ENCODE peak calls at places on chromosomes 2 and 18, in five cellular contexts. M is DND-41, X is mesenchymal stem cell, P is fibroblast of lung, B is endothelial cell of umbilical vein. W is an unnamed sample.
A peak's percentile ranks its signal among the peaks of the same experiment; 100 is the strongest.

GRCh38 chr2:9765611-9766531 is 77.4 kb upstream of the TAF1B start:
- DNase-seq in M (no peak), X (no peak), P (no peak), B (no peak), W (peak; percentile 71)

GRCh38 chr2:28469304-28469703 is 26.6 kb upstream of the PLB1 start:
- DNase-seq in M (no peak), X (no peak), P (peak; percentile 20), B (no peak), W (no peak)

GRCh38 chr2:172783091-172783898 is 47.6 kb downstream of the RAPGEF4 start:
- DNase-seq in M (no peak), X (peak; percentile 88), P (peak; percentile 93), B (peak; percentile 78), W (peak; percentile 30)

GRCh38 chr2:94871226-94872087 is at the start of gene TEKT4:
- DNase-seq in M (no peak), X (no peak), P (no peak), B (no peak), W (no peak)

GRCh38 chr2:71452565-71452964 is 796 bp upstream of the DYSF start:
- DNase-seq in M (no peak), X (peak; percentile 38), P (peak; percentile 9), B (peak; percentile 42), W (peak; percentile 41)

GRCh38 chr2:23289671-23290070 is 95.3 kb upstream of the KLHL29 start:
- DNase-seq in M (no peak), X (no peak), P (no peak), B (no peak), W (no peak)

GRCh38 chr2:195520671-195521155 is 136.3 kb upstream of the SLC39A10 start:
- DNase-seq in M (no peak), X (peak; percentile 64), P (peak; percentile 85), B (no peak), W (peak; percentile 41)

GRCh38 chr2:173607601-173608311 is 253.1 kb downstream of the CDCA7 start:
- DNase-seq in M (no peak), X (no peak), P (no peak), B (no peak), W (no peak)

GRCh38 chr2:45734952-45735351 is 83.5 kb downstream of the PRKCE start:
- DNase-seq in M (peak; percentile 14), X (no peak), P (no peak), B (no peak), W (no peak)

GRCh38 chr18:79476918-79477685 is 81.4 kb downstream of the NFATC1 start:
- DNase-seq in M (no peak), X (no peak), P (no peak), B (no peak), W (no peak)

GRCh38 chr2:28080911-28081310 is 190.4 kb downstream of the BABAM2 start:
- DNase-seq in M (peak; percentile 24), X (peak; percentile 73), P (peak; percentile 77), B (peak; percentile 93), W (peak; percentile 60)

GRCh38 chr2:162090109-162090508 is 16.1 kb upstream of the DPP4 start:
- DNase-seq in M (no peak), X (peak; percentile 51), P (peak; percentile 51), B (peak; percentile 50), W (no peak)

GRCh38 chr2:46996300-46996843 is 80.8 kb upstream of the MCFD2 start:
- DNase-seq in M (no peak), X (no peak), P (no peak), B (no peak), W (no peak)

GRCh38 chr2:112137516-112138142 is 556 bp upstream of the FBLN7 start:
- DNase-seq in M (no peak), X (peak; percentile 30), P (no peak), B (no peak), W (no peak)

GRCh38 chr2:219701847-219702634 is 74.6 kb downstream of the SLC4A3 start:
- DNase-seq in M (no peak), X (peak; percentile 27), P (peak; percentile 71), B (no peak), W (no peak)

GRCh38 chr2:102141915-102142828 is at the start of gene IL1R1:
- DNase-seq in M (no peak), X (peak; percentile 75), P (peak; percentile 83), B (peak; percentile 73), W (peak; percentile 94)
- H3K4me3 ChIP-seq in M (no peak within 1 kb of the TSS), X (peak within 1 kb of the TSS; percentile 83), P (peak within 1 kb of the TSS; percentile 99), B (peak within 1 kb of the TSS; percentile 63), W (peak within 1 kb of the TSS; percentile 77)

GRCh38 chr18:58049000-58049688 is 5.1 kb downstream of the NEDD4L start:
- DNase-seq in M (no peak), X (no peak), P (no peak), B (no peak), W (no peak)
- H2AFZ ChIP-seq in M (no peak overlapping the region), X (no peak overlapping the region), P (no peak overlapping the region), B (no peak overlapping the region), W (no peak overlapping the region)

DNA sequence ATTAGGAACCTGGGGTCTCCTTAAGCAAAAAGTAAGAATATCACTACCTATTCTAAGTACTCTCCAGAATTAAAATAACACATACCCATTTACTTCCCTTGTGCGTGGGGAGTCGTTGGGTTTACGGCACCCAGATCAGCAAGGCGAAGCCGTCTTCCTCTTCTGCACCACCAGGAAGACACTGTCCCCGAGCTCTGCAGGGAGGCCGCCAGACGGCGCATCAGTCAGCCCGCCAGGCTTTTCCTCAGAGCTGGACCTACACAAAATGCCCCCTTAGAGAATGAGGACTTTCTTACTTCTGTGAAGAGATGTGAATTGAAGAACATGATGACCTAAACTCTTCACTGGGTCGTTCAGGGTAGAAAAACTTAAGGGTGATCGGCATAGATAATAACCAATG is 526.5 kb downstream of the GALR1 start:
- DNase-seq in M (no peak), X (no peak), P (no peak), B (no peak), W (no peak)
- H3K9me3 ChIP-seq in M (no peaks in the 10 kb centered on the region), X (peaks cover 7% of the 10 kb centered on the region), P (no peaks in the 10 kb centered on the region), B (peaks cover 7% of the 10 kb centered on the region), W (no peaks in the 10 kb centered on the region)

GRCh38 chr2:85873679-85874078 is 15.1 kb downstream of the ST3GAL5 start:
- DNase-seq in M (no peak), X (no peak), P (no peak), B (no peak), W (no peak)

GRCh38 chr2:85872536-85873161 is 16.1 kb downstream of the ST3GAL5 start:
- DNase-seq in M (no peak), X (no peak), P (no peak), B (no peak), W (no peak)

GRCh38 chr2:85878719-85879390 is 9.9 kb downstream of the ST3GAL5 start:
- DNase-seq in M (no peak), X (peak; percentile 20), P (no peak), B (peak; percentile 58), W (no peak)

GRCh38 chr2:85871494-85872164 is 17.2 kb downstream of the ST3GAL5 start:
- DNase-seq in M (no peak), X (no peak), P (no peak), B (no peak), W (no peak)

DNA sequence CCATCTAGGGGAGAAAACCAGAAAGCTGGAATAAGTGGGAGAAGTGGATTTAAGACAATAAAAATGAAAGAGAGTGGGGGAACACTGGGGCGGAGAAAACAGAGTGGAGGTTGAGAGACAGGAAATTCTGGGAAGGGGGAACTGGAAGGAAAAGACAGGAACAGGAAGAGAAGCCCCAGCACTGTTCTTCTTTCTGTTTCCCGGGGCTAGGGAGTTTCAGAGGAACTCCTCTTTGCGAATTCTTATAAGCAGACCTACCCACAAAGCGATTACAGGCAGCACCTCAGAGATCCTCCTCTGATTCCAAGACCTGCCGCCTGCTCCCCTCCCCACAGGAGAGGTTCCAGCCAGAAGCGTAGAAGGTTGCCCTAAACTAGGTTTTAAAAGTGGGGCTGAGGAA is 13.2 kb downstream of the ST3GAL5 start:
- DNase-seq in M (no peak), X (no peak), P (no peak), B (no peak), W (no peak)
- H3K4me3 ChIP-seq in M (no peak overlapping the region), X (no peak overlapping the region), P (no peak overlapping the region), B (no peak overlapping the region), W (no peak overlapping the region)

GRCh38 chr18:3061581-3062416 is 48.9 kb upstream of the LPIN2 start:
- DNase-seq in M (peak; percentile 32), X (peak; percentile 59), P (no peak), B (no peak), W (no peak)

GRCh38 chr18:3062798-3063563 is 50.0 kb upstream of the LPIN2 start:
- DNase-seq in M (peak; percentile 78), X (peak; percentile 49), P (peak; percentile 44), B (peak; percentile 46), W (peak; percentile 70)

GRCh38 chr18:3058328-3059191 is 45.6 kb upstream of the LPIN2 start:
- DNase-seq in M (no peak), X (peak; percentile 70), P (no peak), B (no peak), W (no peak)

GRCh38 chr18:3059272-3059671 is 46.3 kb upstream of the LPIN2 start:
- DNase-seq in M (no peak), X (no peak), P (no peak), B (no peak), W (no peak)

DNA sequence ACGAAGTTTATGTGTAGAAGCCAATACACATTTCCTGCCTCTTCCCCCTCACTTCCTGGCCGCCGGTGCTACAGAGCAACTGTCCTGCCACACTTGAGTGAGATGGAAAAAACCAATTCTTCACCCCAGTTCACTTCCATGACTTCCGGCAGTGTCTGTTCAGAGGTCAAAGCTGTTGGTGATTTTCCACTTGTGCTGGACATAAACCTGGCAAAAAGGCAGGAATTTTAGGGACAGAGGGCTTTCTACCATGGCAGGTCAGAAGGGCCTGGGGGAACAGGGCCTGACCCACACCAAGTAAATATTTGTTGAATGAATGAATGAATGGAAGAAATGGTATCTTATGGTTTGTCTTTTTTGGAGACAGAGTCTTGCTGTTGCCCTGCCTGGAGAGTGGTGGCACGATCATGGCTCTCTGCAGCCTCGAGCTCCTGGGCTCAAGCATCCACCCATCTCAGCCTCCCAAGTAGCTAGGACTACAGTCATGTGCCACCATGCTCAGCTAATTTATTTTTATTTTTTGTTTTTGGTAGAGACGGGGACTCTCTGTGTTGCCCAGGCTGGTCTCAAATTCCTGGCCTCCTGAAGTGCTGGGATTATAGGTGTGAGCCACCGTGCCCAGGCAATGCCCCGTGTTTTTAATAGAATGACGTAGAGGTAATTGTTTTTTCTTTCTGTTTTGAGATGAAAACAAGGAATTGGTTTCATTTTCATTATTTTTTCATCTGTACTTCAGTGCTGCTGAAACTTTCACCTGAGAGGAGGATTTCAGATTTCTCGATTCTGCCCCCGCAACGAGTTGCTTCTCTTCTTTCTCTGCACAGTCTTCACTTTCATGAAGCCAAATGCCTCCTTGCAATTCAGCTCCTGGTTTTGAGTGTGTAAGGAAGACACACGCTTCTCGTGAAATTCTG is 48.0 kb upstream of the LPIN2 start:
- DNase-seq in M (peak; percentile 65), X (peak; percentile 54), P (no peak), B (peak; percentile 60), W (no peak)
- H2AFZ ChIP-seq in M (peak overlapping the region; percentile 40), X (no peak overlapping the region), P (peak overlapping the region; percentile 77), B (peak overlapping the region; percentile 88), W (peak overlapping the region; percentile 25)

GRCh38 chr2:89834306-89834705 is 1142.8 kb downstream of the RPIA start:
- DNase-seq in M (no peak), X (no peak), P (no peak), B (peak; percentile 69), W (no peak)
- H3K9me3 ChIP-seq in M (no peaks in the 10 kb centered on the region), X (peaks cover 10% of the 10 kb centered on the region), P (peaks cover 18% of the 10 kb centered on the region), B (peaks cover 53% of the 10 kb centered on the region), W (peaks cover 54% of the 10 kb centered on the region)

GRCh38 chr2:150485114-150485870 is 2.2 kb downstream of the RND3 start:
- DNase-seq in M (no peak), X (peak; percentile 77), P (peak; percentile 73), B (peak; percentile 67), W (peak; percentile 87)
- H3K4me3 ChIP-seq in M (no peak overlapping the region), X (peak overlapping the region; percentile 96), P (peak overlapping the region; percentile 96), B (peak overlapping the region; percentile 95), W (peak overlapping the region; percentile 86)